ENCODE peak calls at places on chromosome 18, in six cellular contexts. K is HepG2, O is GM12891, M is H1, I is K562, P is GM12878. F is an unnamed sample.

GRCh38 chr18:54774423-54774822 is 53.9 kb upstream of the RAB27B start:
- DNase-seq in O (no peak), M (no peak), I (no peak), K (no peak), P (no peak), F (no peak)

GRCh38 chr18:7746106-7746505 is 179.0 kb downstream of the PTPRM start:
- DNase-seq in I (no peak), O (no peak), K (no peak), M (no peak), P (no peak), F (no peak)

GRCh38 chr18:32730620-32731021 is 42.2 kb downstream of the KLHL14 start:
- DNase-seq in K (no peak), P (peak; percentile 30), I (no peak), M (no peak), O (no peak), F (no peak)

GRCh38 chr18:2982452-2983172 is 30.3 kb downstream of the LPIN2 start:
- DNase-seq in K (peak; percentile 68), O (no peak), M (no peak), P (no peak), I (peak; percentile 49), F (no peak)

GRCh38 chr18:26656401-26656943 is 108.1 kb upstream of the KCTD1 start:
- DNase-seq in I (no peak), P (no peak), M (peak; percentile 59), K (no peak), O (peak; percentile 32), F (no peak)

GRCh38 chr18:63317982-63318881 is 1.3 kb downstream of the BCL2 start:
- DNase-seq in I (no peak), P (no peak), O (peak; percentile 58), M (peak; percentile 88), K (no peak), F (peak; percentile 58)

GRCh38 chr18:48770243-48770642 is 180.5 kb downstream of the SMAD7 start:
- DNase-seq in O (no peak), P (no peak), I (no peak), K (no peak), M (no peak), F (no peak)

GRCh38 chr18:26403451-26403850 is 144.9 kb downstream of the KCTD1 start:
- DNase-seq in K (no peak), M (no peak), I (no peak), P (no peak), O (no peak), F (no peak)

GRCh38 chr18:10051877-10052631 is 138.2 kb downstream of the VAPA start:
- DNase-seq in M (no peak), P (no peak), I (no peak), K (peak; percentile 20), O (no peak), F (no peak)

GRCh38 chr18:60411715-60412114 is 39.1 kb upstream of the MC4R start:
- DNase-seq in O (no peak), I (no peak), K (no peak), P (no peak), M (no peak), F (no peak)

GRCh38 chr18:58208207-58208944 is 164.3 kb downstream of the NEDD4L start:
- DNase-seq in O (no peak), P (no peak), I (no peak), M (no peak), K (no peak), F (no peak)

GRCh38 chr18:58266291-58266690 is 222.3 kb downstream of the NEDD4L start:
- DNase-seq in K (no peak), O (no peak), M (no peak), I (no peak), P (no peak), F (no peak)

GRCh38 chr18:49814147-49814499 is 790 bp upstream of the ACAA2 start:
- DNase-seq in P (no peak), O (no peak), K (peak; percentile 23), M (no peak), I (peak; percentile 22), F (no peak)

GRCh38 chr18:50194623-50195532 is at the start of gene MYO5B:
- DNase-seq in M (peak; percentile 86), O (peak; percentile 75), P (no peak), K (peak; percentile 63), I (peak; percentile 81), F (peak; percentile 66)

DNA sequence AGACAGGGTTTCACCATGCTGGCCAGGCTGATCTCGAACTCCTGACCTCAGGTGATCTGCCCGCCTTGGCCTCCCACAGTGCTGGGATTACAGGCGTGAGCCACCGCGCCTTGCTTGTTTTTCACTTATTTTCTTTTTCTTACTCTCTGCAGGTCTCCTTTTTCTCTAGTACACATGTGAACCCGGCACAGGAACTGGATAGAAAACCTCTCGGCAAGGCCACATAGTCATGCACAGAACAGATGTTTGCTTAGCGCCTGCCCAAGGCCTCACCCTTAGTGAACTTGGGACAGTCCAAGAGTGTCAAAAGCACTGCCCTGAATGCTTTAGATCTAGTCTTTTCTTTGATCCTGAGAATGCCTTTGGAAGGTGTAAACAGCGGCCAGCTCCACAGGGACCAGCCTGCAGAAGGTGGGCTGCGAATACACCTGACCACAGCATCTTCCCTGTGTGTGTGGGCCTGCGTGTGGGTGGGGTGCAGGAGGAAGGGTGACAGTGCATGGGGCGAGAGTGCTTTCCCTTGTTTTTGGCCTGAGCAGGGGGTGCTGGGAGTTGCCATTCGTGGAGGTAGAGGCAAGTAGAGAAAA is 27.0 kb downstream of the IMPA2 start:
- DNase-seq in I (no peak), K (peak; percentile 96), O (no peak), P (no peak), M (no peak), F (no peak)
- TF ChIP-seq POLR2AphosphoS5 in I (no peak), K (no peak), O (no peak), P (no peak), M (no peak), F (no peak)

DNA sequence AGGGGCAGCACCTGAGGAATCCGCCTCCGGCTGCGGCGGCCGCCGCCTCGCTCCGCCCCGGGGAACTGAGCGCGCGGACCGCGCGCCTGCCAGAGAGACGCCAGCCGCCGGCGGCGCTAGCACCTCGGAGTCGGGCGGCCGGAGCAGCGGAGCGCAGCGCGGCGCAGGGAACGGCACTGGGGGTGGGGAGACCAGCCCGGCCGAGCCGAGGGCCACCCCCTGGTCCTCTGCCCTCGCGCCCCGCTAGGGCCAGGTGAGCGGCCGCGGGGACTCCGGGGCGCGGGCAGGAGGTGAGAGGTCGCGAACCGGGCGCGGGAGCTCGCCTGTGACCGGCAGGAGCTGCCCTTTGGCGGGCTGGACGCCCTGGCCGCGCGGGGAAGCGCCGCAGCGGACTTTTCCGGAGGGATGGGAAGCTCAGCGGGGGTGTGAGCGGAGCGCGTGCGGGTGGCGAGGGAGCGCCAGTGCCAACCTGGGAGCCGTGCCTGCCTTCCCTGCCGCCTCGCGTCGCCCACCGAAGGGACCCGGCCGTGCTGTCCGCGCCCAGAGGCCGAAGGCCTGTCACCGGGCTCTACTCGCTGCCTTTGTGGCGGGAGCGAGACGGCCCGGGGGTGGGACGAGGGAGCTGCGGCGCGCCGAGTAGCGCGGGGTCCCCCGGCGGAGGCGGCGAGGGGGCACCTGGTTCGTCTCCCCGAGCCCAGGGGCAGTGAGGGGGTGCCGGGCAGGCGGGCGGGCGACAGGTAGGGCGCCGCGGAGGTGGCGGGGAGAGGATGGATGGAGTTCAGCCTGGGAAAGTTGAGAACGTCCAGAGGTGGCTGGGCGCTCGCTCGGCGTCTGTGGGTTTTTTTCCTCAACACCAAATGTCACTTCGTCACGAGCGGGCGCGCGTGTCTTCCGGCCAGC is at the start of gene GREB1L:
- DNase-seq in O (peak; percentile 55), M (peak; percentile 83), I (no peak), P (no peak), K (peak; percentile 16), F (peak; percentile 22)
- TF ChIP-seq POLR2A in O (no peak), M (no peak), I (no peak), P (no peak), K (no peak), F (no peak)

GRCh38 chr18:45423664-45424063 is 191.6 kb upstream of the SLC14A2 start:
- DNase-seq in P (no peak), M (no peak), I (no peak), O (no peak), K (no peak), F (no peak)
- TF ChIP-seq TAF1 in P (no peak), M (no peak), I (no peak), O (no peak), K (no peak), F (no peak)

GRCh38 chr18:77068321-77068841 is 64.2 kb downstream of the MBP start:
- DNase-seq in P (peak; percentile 39), I (no peak), M (no peak), K (no peak), O (no peak), F (no peak)

GRCh38 chr18:77066689-77067088 is 65.9 kb downstream of the MBP start:
- DNase-seq in M (no peak), I (no peak), K (no peak), O (no peak), P (no peak), F (no peak)

GRCh38 chr18:77068890-77069312 is 63.7 kb downstream of the MBP start:
- DNase-seq in I (no peak), O (no peak), M (no peak), P (no peak), K (no peak), F (no peak)

GRCh38 chr18:77066101-77066500 is 66.5 kb downstream of the MBP start:
- DNase-seq in K (no peak), I (no peak), M (no peak), P (no peak), O (no peak), F (no peak)

DNA sequence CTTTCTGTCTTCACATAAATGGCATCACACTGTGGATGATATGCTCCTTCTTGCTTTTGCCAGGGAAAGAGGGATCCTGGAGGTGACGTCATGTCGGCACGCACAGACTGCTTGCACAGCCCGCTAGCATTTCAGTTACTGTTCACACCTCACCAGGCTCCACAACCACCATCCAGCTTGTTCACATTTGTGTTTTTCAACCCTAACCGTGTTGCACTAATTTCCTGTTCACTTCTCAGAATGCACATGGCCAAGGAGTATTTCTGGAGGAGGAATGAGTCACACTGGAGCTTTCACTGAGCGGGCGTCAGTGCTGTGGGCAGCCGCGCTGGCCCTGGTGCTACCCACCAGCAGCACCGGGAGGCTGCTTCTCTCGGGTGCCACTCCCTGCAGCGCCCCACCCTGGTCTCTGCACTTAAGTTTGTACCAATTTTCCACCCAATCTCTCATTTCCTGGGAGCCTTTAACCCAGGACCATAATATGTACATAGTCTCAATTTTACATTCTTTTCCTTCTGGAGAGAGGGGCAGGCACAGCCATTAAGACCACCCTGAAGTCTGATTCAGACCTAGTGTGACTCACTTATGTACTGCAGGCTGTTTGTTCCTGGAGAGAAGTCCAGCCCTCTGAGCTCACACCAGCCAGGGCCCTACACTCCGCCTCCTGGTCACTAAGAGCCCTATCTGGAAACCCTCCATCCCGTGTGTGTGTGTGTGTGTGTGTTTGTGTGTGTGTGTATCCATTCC is 65.1 kb downstream of the MBP start:
- DNase-seq in M (no peak), O (no peak), P (peak; percentile 59), I (no peak), K (peak; percentile 34), F (no peak)
- TF ChIP-seq POLR2AphosphoS5 in M (no peak), O (no peak), P (no peak), I (no peak), K (no peak), F (no peak)